ENCODE peak calls at places on chromosomes 7 and 10, in five cellular contexts. F is psoas muscle, M is endothelial cell, D is body of pancreas, P is choroid plexus epithelial cell. K is an unnamed sample.

GRCh38 chr10:7566891-7567290 is 99.9 kb downstream of the ITIH5 start:
- DNase-seq in F (no peak), M (no peak), D (no peak), P (no peak), K (no peak)

GRCh38 chr7:111164442-111164841 is 73.5 kb downstream of the LRRN3 start:
- DNase-seq in P (no peak), M (no peak), D (no peak), F (no peak), K (no peak)

GRCh38 chr7:34875481-34875880 is 161.8 kb downstream of the DPY19L1 start:
- DNase-seq in D (no peak), P (no peak), F (no peak), M (no peak), K (no peak)

GRCh38 chr7:55787796-55788195 is 74.8 kb downstream of the SEPTIN14 start:
- DNase-seq in M (no peak), P (no peak), F (no peak), D (no peak), K (no peak)

GRCh38 chr10:86087716-86088115 is 278.9 kb downstream of the GRID1 start:
- DNase-seq in P (no peak), D (no peak), F (no peak), M (no peak), K (peak; percentile 57)

GRCh38 chr10:24834869-24835268 is 111.2 kb upstream of the ARHGAP21 start:
- DNase-seq in F (no peak), M (no peak), P (no peak), D (no peak), K (peak; percentile 64)

GRCh38 chr7:76223286-76223972 is 21.7 kb downstream of the SRRM3 start:
- DNase-seq in M (no peak), D (no peak), F (no peak), P (no peak), K (no peak)

GRCh38 chr10:546971-547590 is 142.4 kb downstream of the DIP2C start:
- DNase-seq in P (peak; percentile 41), M (peak; percentile 19), F (no peak), D (peak; percentile 29), K (no peak)

GRCh38 chr7:99393363-99394187 is 14.8 kb downstream of the PDAP1 start:
- DNase-seq in M (peak; percentile 38), D (no peak), F (no peak), P (no peak), K (no peak)

DNA sequence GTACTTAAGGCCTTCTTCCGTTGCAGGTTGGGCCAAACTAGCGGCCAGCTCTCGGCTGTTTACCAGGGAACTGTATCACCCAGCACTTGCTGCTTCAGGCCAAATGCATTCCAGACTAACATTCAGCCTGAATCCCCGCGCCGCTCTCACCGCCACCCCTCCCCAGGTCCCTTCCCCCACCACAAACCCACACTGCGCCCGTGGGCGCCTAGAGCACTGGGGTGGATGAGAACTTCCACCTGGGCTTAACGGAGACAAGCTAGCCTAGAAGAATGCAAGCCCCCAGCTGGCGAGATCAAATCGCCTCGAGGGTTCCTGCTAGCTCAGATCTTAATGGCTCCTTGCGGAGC is 641 bp downstream of the TCAF1 start:
- DNase-seq in M (no peak), F (peak; percentile 35), D (peak; percentile 63), P (peak; percentile 72), K (no peak)
- TF ChIP-seq CTCF in M (no peak), F (no peak), D (no peak), P (no peak), K (no peak)

GRCh38 chr10:119104653-119105024 is 726 bp downstream of the DENND10 start:
- DNase-seq in D (no peak), M (no peak), F (no peak), P (peak; percentile 34), K (no peak)

GRCh38 chr10:119103241-119103640 is 672 bp upstream of the DENND10 start:
- DNase-seq in D (no peak), F (no peak), P (no peak), M (no peak), K (no peak)

GRCh38 chr10:119105155-119105554 is 1.2 kb downstream of the DENND10 start:
- DNase-seq in F (no peak), D (no peak), M (no peak), P (no peak), K (no peak)

GRCh38 chr10:119098576-119098975 is 5.3 kb upstream of the DENND10 start:
- DNase-seq in F (no peak), D (no peak), M (no peak), P (no peak), K (no peak)

DNA sequence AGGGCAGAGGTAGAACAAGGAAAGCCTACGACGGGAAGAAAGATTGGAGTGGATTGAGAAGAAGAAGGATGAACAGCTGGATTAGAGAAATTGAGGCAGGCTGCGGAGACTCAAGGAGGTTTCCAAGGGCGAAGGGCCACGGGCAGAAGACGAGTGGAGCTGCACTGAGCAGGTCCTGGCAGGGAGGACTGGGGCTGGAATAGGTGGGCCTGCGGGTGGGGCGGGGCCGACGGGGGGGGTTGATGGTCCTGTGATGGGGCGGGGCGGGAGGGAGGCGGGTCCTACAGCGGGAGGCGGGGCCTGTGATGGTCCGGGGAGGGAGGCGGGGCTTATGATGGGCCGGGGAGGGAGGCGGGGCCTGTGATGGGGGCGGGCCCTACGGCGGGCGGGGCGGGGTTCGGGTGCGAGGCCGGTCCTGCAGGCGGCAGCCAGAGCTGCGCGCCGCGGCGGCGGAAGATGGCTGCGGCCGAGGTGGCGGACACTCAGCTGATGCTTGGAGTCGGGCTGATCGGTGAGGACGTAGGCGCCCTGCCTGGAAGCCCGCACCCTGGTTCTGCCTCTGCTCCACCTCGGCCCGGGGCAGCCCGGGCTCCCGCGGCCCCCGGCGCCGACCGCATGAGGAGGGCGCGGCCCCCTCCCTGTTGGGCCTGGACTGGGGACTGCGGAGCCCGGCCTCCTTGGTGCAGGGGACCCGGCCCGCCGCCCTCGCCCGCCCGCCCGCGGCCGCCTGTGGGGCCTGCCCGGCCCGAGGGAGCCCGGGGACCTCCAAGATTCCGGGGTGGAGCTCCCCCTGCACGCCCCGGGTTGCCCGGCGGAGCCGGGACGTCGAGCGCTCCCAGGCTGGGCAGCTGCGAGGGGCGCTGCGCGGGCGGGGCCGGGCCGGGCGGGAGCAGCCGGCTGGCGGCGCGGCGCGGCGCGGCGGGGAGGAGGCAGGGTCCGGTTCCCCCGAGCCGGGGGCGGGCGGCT is at the start of gene DENND10:
- DNase-seq in D (peak; percentile 85), M (peak; percentile 83), P (peak; percentile 87), F (peak; percentile 82), K (peak; percentile 92)
- TF ChIP-seq CTCF in D (no peak), M (no peak), P (no peak), F (no peak), K (peak; percentile 3)

DNA sequence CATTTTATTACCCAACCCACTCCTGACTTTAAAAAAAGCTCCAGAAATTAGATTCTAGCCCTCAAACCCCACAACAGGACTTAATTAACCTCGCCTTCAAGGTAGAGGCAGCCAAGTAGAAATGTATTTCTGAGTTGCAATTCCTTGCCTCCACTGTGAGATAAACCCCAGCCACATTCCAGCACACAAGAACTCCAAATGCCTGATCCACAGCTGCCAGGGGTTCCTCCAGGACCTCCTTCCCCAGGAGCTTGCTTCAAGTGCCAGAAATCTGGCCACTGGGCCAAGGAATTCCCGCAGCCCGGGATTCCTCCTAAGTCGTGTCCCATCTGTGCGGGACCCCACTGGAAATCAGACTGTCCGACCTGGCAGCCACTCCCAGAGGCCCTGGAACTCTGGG is 25.9 kb upstream of the ARL4A start:
- DNase-seq in P (no peak), M (no peak), D (no peak), F (no peak), K (no peak)
- TF ChIP-seq CTCF in P (no peak), M (no peak), D (no peak), F (no peak), K (no peak)

DNA sequence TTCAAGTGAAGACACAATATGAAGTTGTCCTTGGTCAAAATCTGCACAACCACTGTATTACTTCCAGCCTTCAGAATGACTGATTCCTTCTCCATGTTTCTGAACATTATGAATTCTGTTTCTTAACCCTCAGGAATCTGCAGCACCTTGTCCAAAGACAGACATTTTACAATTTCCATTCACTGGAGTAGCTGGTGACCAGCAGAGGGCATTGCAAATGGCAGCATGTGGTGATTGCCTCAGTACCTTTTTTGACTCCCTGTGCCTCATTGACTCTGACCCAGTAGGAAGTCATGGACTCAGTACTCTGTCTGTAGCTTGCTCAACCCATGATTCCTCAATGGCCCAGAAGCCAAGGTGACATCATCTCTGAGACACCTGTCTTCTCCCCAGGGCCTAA is 879 bp upstream of the VPS41 start:
- DNase-seq in M (no peak), F (no peak), P (no peak), D (no peak), K (no peak)
- TF ChIP-seq CTCF in M (no peak), F (no peak), P (peak; percentile 10), D (no peak), K (no peak)

GRCh38 chr7:44534501-44534900 is 6.6 kb downstream of the NPC1L1 start:
- DNase-seq in M (peak; percentile 73), D (peak; percentile 42), F (no peak), P (peak; percentile 41), K (no peak)
- TF ChIP-seq CTCF in M (peak; percentile 70), D (no peak), F (peak; percentile 34), P (peak; percentile 70), K (peak; percentile 52)